ENCODE peak calls at places on chromosomes 5 and 9, in five cellular contexts. G is breast epithelium, S is neural progenitor cell, P is substantia nigra, U is A549. E is an unnamed sample.

GRCh38 chr5:40570408-40571129 is 109.1 kb upstream of the PTGER4 start:
- DNase-seq in G (no peak), S (no peak), P (no peak), U (peak), E (peak)

GRCh38 chr5:10355071-10355889 is 1.8 kb downstream of the MARCHF6 start:
- DNase-seq in G (no peak), S (no peak), P (no peak), U (no peak), E (peak)

GRCh38 chr5:29780401-29780800 is 1413.1 kb upstream of the CDH6 start:
- DNase-seq in G (no peak), S (no peak), P (no peak), U (peak), E (peak)

GRCh38 chr9:35923927-35924763 is 14.9 kb downstream of the SPAAR start:
- DNase-seq in G (peak), S (no peak), P (no peak), U (peak), E (peak)

GRCh38 chr5:53507013-53507412 is 26.6 kb downstream of the FST start:
- DNase-seq in G (no peak), S (no peak), P (no peak), U (no peak), E (no peak)

GRCh38 chr5:108472237-108472636 is 90.3 kb upstream of the FBXL17 start:
- DNase-seq in G (no peak), S (no peak), P (no peak), U (no peak), E (no peak)

GRCh38 chr5:170486366-170486765 is 17.5 kb upstream of the KCNIP1 start:
- DNase-seq in G (no peak), S (no peak), P (no peak), U (no peak), E (no peak)

GRCh38 chr5:134114886-134115805 is 665 bp downstream of the TCF7 start:
- DNase-seq in G (no peak), S (peak), P (no peak), U (no peak), E (no peak)

GRCh38 chr9:3040761-3041160 is 196.9 kb upstream of the PUM3 start:
- DNase-seq in G (no peak), S (no peak), P (no peak), U (no peak), E (no peak)

GRCh38 chr9:130328349-130328801 is 62.8 kb downstream of the HMCN2 start:
- DNase-seq in G (peak), S (no peak), P (no peak), U (no peak), E (no peak)

GRCh38 chr9:91945277-91946074 is 4.6 kb downstream of the ROR2 start:
- DNase-seq in G (peak), S (peak), P (no peak), U (no peak), E (no peak)

GRCh38 chr9:131310833-131311554 is 21.5 kb downstream of the PLPP7 start:
- DNase-seq in G (no peak), S (peak), P (no peak), U (peak), E (peak)

GRCh38 chr9:91954841-91955471 is 4.9 kb upstream of the ROR2 start:
- DNase-seq in G (no peak), S (peak), P (no peak), U (peak), E (peak)

GRCh38 chr9:94588681-94589080 is 4.9 kb downstream of the FBP2 start:
- DNase-seq in G (no peak), S (no peak), P (no peak), U (no peak), E (no peak)

GRCh38 chr9:92426501-92426900 is 2.2 kb upstream of the OMD start:
- DNase-seq in G (no peak), S (no peak), P (no peak), U (no peak), E (no peak)

GRCh38 chr5:102858808-102859207 is 103.7 kb downstream of the PAM start:
- DNase-seq in G (no peak), S (no peak), P (no peak), U (no peak), E (peak)

GRCh38 chr5:178435321-178436238 is 154.6 kb downstream of the COL23A1 start:
- DNase-seq in G (peak), S (no peak), P (no peak), U (no peak), E (no peak)

GRCh38 chr5:133797167-133797566 is 171.3 kb downstream of the C5orf15 start:
- DNase-seq in G (no peak), S (no peak), P (no peak), U (no peak), E (no peak)

GRCh38 chr5:1836176-1836890 is 35.1 kb downstream of the NDUFS6 start:
- DNase-seq in G (no peak), S (no peak), P (no peak), U (no peak), E (no peak)

GRCh38 chr5:19314840-19315239 is 673.2 kb downstream of the CDH18 start:
- DNase-seq in G (no peak), S (no peak), P (no peak), U (peak), E (peak)

GRCh38 chr9:70003786-70004185 is 39.9 kb upstream of the MAMDC2 start:
- DNase-seq in G (no peak), S (no peak), P (no peak), U (no peak), E (no peak)

GRCh38 chr9:83340451-83340850 is 197.8 kb downstream of the FRMD3 start:
- DNase-seq in G (no peak), S (no peak), P (no peak), U (no peak), E (no peak)

GRCh38 chr9:13110766-13111400 is 168.6 kb downstream of the MPDZ start:
- DNase-seq in G (peak), S (no peak), P (peak), U (no peak), E (no peak)

GRCh38 chr9:32524558-32525461 is 1.2 kb downstream of the RIGI start:
- DNase-seq in G (no peak), S (peak), P (no peak), U (no peak), E (peak)

GRCh38 chr5:126846756-126847155 is 69.8 kb downstream of the LMNB1 start:
- DNase-seq in G (no peak), S (no peak), P (no peak), U (no peak), E (no peak)

GRCh38 chr9:29214162-29214520 is 1640.9 kb upstream of the C9orf72 start:
- DNase-seq in G (no peak), S (peak), P (no peak), U (peak), E (peak)

GRCh38 chr9:130636648-130637020 is 27.8 kb upstream of the PRDM12 start:
- DNase-seq in G (no peak), S (no peak), P (no peak), U (no peak), E (no peak)

GRCh38 chr9:33748633-33749304 is 46.6 kb upstream of the PRSS3 start:
- DNase-seq in G (no peak), S (no peak), P (no peak), U (no peak), E (no peak)

GRCh38 chr5:82594097-82594496 is 315.9 kb upstream of the RPS23 start:
- DNase-seq in G (no peak), S (no peak), P (no peak), U (no peak), E (peak)

GRCh38 chr5:151051066-151051930 is 29.5 kb downstream of the TNIP1 start:
- DNase-seq in G (peak), S (peak), P (peak), U (peak), E (peak)

GRCh38 chr9:27714388-27714787 is 141.1 kb upstream of the C9orf72 start:
- DNase-seq in G (no peak), S (no peak), P (no peak), U (peak), E (peak)

GRCh38 chr5:163887854-163888253 is 382.4 kb downstream of the MAT2B start:
- DNase-seq in G (no peak), S (no peak), P (no peak), U (no peak), E (no peak)

GRCh38 chr9:34254141-34254913 is 74.7 kb downstream of the KIF24 start:
- DNase-seq in G (no peak), S (no peak), P (peak), U (peak), E (peak)

GRCh38 chr5:151592855-151593408 is 1.8 kb upstream of the FAT2 start:
- DNase-seq in G (no peak), S (no peak), P (no peak), U (no peak), E (no peak)

GRCh38 chr5:50751064-50751657 is 84.7 kb downstream of the PARP8 start:
- DNase-seq in G (no peak), S (peak), P (peak), U (peak), E (peak)

GRCh38 chr5:72280655-72281069 is 39.4 kb downstream of the MRPS27 start:
- DNase-seq in G (no peak), S (peak), P (no peak), U (peak), E (peak)

GRCh38 chr5:158955636-158956035 is 144.1 kb downstream of the EBF1 start:
- DNase-seq in G (no peak), S (no peak), P (no peak), U (no peak), E (no peak)

GRCh38 chr9:93264338-93265125 is 80.6 kb downstream of the WNK2 start:
- DNase-seq in G (peak), S (no peak), P (no peak), U (no peak), E (no peak)

GRCh38 chr9:123359546-123359945 is 3.5 kb downstream of the CRB2 start:
- DNase-seq in G (no peak), S (no peak), P (no peak), U (no peak), E (no peak)

GRCh38 chr5:151596839-151597539 is 5.9 kb upstream of the FAT2 start:
- DNase-seq in G (no peak), S (peak), P (no peak), U (no peak), E (no peak)

DNA sequence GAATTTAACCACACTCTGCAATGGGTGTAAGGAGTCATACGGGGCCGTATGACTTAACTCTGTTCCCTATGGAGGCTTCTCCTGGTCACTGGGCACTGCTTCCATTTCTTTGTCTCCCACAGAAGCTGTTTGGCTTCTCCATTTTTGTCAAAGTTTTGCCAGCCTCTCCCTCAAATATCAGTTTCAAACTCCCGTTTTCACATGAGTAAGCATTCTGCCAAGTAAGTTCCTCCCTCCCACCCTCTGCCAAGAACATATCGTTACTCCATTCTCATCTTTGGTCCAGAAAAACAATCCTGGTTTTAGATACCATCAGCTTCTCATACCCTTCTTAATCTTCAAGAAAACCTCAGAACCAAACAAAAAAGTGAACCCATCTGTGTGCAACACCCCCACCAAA is 6.2 kb downstream of the AFAP1L1 start:
- DNase-seq in G (no peak), S (no peak), P (no peak), U (no peak), E (no peak)
- H3K27ac ChIP-seq in G (peak), S (no peak), P (no peak), U (no peak), E (no peak)

GRCh38 chr5:143064661-143065060 is 294.5 kb downstream of the ARHGAP26 start:
- DNase-seq in G (no peak), S (no peak), P (no peak), U (no peak), E (no peak)

GRCh38 chr5:143063175-143063970 is 293.2 kb downstream of the ARHGAP26 start:
- DNase-seq in G (peak), S (no peak), P (peak), U (no peak), E (peak)

GRCh38 chr5:143064207-143064606 is 294.0 kb downstream of the ARHGAP26 start:
- DNase-seq in G (no peak), S (no peak), P (no peak), U (peak), E (peak)

GRCh38 chr5:143061161-143061945 is 291.2 kb downstream of the ARHGAP26 start:
- DNase-seq in G (peak), S (no peak), P (no peak), U (no peak), E (peak)

DNA sequence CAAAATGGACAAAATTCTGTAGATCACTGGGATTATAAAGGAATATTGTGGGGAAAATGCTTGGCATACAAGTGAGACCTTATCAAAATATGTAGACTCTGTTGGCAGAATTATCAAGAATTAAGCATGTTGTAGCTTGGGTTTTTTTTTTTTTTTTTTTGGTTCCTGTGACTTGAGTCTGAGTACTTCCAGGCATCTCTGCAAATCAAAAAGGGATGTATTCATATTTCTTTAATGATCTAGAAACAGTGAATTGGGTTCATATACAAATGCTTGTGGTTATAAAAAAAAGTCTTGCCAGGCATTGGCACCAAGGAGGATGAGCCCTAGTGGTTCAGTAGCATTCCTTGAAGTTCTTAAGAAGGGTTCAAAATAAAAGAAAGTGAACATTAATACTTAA is 292.2 kb downstream of the ARHGAP26 start:
- DNase-seq in G (no peak), S (no peak), P (no peak), U (no peak), E (no peak)
- H3K27ac ChIP-seq in G (peak), S (no peak), P (no peak), U (no peak), E (peak)

GRCh38 chr5:135243194-135244191 is 155.5 kb downstream of the MACROH2A1 start:
- DNase-seq in G (peak), S (no peak), P (no peak), U (no peak), E (no peak)

GRCh38 chr5:135244620-135245021 is 154.4 kb downstream of the MACROH2A1 start:
- DNase-seq in G (peak), S (no peak), P (no peak), U (no peak), E (no peak)

GRCh38 chr5:135246923-135247795 is 151.9 kb downstream of the MACROH2A1 start:
- DNase-seq in G (peak), S (no peak), P (no peak), U (peak), E (peak)

GRCh38 chr5:135246605-135246922 is 152.5 kb downstream of the MACROH2A1 start:
- DNase-seq in G (peak), S (no peak), P (no peak), U (no peak), E (no peak)

DNA sequence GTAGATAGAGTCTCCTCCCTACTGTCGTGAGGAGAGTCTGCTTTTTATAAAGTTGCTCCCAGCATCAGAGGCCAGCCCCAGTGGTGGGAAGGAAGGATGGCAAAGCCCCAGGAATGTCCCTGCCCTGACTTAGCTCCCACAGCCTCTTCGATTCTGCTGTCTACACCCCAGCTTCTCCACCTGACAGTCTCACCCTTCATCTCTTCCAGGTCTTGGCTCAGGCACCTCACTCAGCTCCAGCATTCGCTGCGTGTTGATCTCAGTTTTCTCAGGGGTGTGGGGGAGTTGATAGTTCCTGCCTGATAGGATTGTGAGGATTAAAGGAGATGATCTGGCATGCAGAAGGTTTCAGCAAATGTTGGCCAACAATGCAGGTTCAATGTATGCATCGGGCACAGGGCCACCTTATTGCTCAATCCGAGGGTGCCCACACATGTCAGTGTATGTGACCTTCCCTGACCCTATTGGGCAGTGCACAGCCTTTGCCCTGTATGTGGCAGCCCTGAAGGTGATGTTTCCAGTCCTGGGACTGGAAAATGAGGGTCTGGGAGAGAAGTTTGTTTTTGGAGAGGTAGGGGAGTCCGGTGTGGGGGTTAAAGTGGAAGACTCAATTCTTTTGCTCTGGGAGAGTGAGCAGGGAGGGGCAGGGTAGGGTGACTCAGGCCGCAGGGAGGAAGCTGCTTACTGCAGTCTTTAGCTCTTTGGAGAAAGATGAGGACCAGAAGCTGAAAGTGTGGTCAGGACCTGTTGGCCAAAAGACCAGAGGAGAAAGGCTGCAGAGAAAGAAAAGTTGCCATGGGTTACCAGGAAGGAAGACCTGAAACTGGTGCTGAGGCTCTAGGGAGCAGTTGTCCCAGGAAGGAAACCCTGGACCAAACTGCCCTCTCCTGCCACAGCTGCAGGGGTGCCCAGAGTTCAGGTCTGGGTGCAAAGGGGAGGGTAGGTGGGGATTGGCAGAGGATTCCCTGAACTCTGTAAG is 153.2 kb downstream of the MACROH2A1 start:
- DNase-seq in G (peak), S (no peak), P (no peak), U (peak), E (peak)
- H3K27ac ChIP-seq in G (no peak), S (no peak), P (no peak), U (peak), E (peak)

GRCh38 chr9:127123239-127123935 is 952 bp upstream of the ANGPTL2 start:
- DNase-seq in G (peak), S (no peak), P (peak), U (no peak), E (no peak)
- H3K27ac ChIP-seq in G (peak), S (no peak), P (peak), U (no peak), E (no peak)

GRCh38 chr5:64165500-64166200 is at the start of gene RNF180:
- DNase-seq in G (peak), S (peak), P (peak), U (peak), E (peak)
- H3K27ac ChIP-seq in G (peak), S (no peak), P (no peak), U (peak), E (peak)

DNA sequence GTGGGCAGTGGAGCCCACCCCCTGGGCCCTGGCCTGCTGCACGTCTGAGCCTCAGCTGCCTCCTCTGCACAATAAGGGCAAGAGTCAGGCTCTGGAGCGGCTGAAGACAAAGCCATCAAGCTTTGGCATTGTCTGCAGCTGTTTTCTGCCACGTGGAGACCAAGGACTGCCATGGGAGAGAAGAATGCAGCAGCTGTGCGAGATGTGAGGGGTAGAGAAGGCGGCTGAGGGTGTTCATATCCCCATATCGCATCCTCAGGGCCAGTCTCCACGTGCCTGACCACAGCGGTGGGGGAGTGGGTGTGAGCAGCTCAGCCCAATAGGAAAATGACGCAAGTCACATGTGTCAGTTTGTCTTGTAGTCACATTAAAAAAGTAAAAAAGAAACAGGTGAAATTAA is 6.8 kb downstream of the C1QTNF2 start:
- DNase-seq in G (no peak), S (peak), P (no peak), U (no peak), E (no peak)
- H3K27ac ChIP-seq in G (peak), S (no peak), P (no peak), U (no peak), E (no peak)

GRCh38 chr9:136786451-136786850 is 4.7 kb upstream of the TMEM141 start:
- DNase-seq in G (no peak), S (no peak), P (peak), U (no peak), E (no peak)
- H3K27ac ChIP-seq in G (no peak), S (no peak), P (peak), U (no peak), E (no peak)

DNA sequence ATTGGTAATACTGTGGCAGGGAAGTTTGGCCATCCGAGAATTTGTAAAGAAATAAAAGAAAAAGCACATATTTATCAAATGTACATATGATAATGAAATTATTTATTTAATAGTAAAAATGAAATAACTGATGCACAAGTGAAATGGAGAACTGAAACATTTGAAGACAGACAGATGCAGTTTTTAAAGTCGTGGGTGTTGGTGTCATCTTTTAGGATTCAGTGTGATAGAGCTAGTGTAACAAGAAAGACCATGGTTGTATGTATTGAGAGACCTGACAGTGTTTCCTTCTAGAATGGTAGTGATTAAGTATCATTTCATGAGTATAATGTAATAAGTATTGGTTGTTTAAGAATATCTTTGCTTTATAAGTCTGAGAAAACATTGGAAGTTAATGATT is 2.4 kb downstream of the SEC61B start:
- DNase-seq in G (no peak), S (no peak), P (no peak), U (no peak), E (no peak)
- H3K27ac ChIP-seq in G (no peak), S (no peak), P (no peak), U (no peak), E (no peak)